ENCODE peak calls at places on chromosomes 5 and 9, in four cellular contexts. X is prostate gland, S is H1, T is SK-N-SH. Q is an unnamed sample.

GRCh38 chr5:143968071-143968878 is 156.3 kb downstream of the HMHB1 start:
- DNase-seq in X (peak), S (no peak), T (peak), Q (no peak)

GRCh38 chr5:78779771-78780616 is 131.4 kb upstream of the LHFPL2 start:
- DNase-seq in X (no peak), S (no peak), T (no peak), Q (no peak)

GRCh38 chr9:137478613-137479314 is 19.6 kb upstream of the NSMF start:
- DNase-seq in X (no peak), S (no peak), T (peak), Q (no peak)

GRCh38 chr9:128163027-128163515 is 3.0 kb downstream of the BBLN start:
- DNase-seq in X (no peak), S (no peak), T (no peak), Q (no peak)

GRCh38 chr9:9912459-9912858 is 700.3 kb downstream of the PTPRD start:
- DNase-seq in X (no peak), S (no peak), T (peak), Q (no peak)

GRCh38 chr5:143679777-143680176 is 132.2 kb upstream of the HMHB1 start:
- DNase-seq in X (no peak), S (no peak), T (no peak), Q (no peak)

GRCh38 chr5:125375143-125375542 is 628.7 kb upstream of the ZNF608 start:
- DNase-seq in X (no peak), S (no peak), T (no peak), Q (no peak)

GRCh38 chr9:38205279-38205678 is 136.3 kb upstream of the SHB start:
- DNase-seq in X (no peak), S (peak), T (no peak), Q (no peak)

GRCh38 chr5:116947691-116948528 is 373.3 kb upstream of the SEMA6A start:
- DNase-seq in X (peak), S (peak), T (peak), Q (no peak)

GRCh38 chr5:115072266-115073056 is 97.2 kb downstream of the TRIM36 start:
- DNase-seq in X (no peak), S (no peak), T (no peak), Q (no peak)

GRCh38 chr5:9288234-9288633 is 257.6 kb downstream of the SEMA5A start:
- DNase-seq in X (no peak), S (peak), T (no peak), Q (no peak)

GRCh38 chr9:88342246-88342645 is 46.0 kb upstream of the SPIN1 start:
- DNase-seq in X (no peak), S (no peak), T (no peak), Q (no peak)
- TF ChIP-seq POLR2AphosphoS5 in X (no peak), S (no peak), T (no peak), Q (no peak)

GRCh38 chr5:49953-50544 is 41.9 kb upstream of the PLEKHG4B start:
- DNase-seq in X (no peak), S (no peak), T (no peak), Q (no peak)

GRCh38 chr5:50724-51499 is 41.1 kb upstream of the PLEKHG4B start:
- DNase-seq in X (no peak), S (peak), T (no peak), Q (no peak)

GRCh38 chr5:53381-54174 is 38.4 kb upstream of the PLEKHG4B start:
- DNase-seq in X (peak), S (peak), T (peak), Q (no peak)

GRCh38 chr5:54175-54730 is 37.7 kb upstream of the PLEKHG4B start:
- DNase-seq in X (no peak), S (no peak), T (no peak), Q (no peak)

DNA sequence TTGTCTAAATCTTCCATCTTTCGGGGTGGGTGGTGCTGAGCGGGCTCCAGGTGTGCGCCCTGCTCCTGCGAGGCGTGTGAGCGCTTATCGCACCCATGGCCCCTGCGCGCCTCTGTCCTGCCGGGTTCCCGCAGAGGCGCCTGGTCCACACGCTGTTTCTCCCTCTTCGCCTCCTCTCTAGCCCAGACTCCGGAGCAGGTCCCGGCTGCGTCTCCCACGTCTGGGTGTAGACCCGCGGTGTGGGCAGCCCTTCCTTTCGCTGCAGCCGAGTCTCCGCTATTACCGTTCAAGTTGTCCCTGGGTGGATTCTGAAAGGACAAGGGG is 40.5 kb upstream of the PLEKHG4B start:
- DNase-seq in X (no peak), S (no peak), T (no peak), Q (no peak)
- H3K4me3 ChIP-seq in X (no peak), S (peak), T (no peak), Q (no peak)

GRCh38 chr9:121173501-121173900 is 28.2 kb downstream of the RAB14 start:
- DNase-seq in X (no peak), S (no peak), T (no peak), Q (no peak)

GRCh38 chr9:121172726-121173487 is 28.8 kb downstream of the RAB14 start:
- DNase-seq in X (no peak), S (no peak), T (no peak), Q (no peak)

GRCh38 chr9:121168052-121168451 is 33.6 kb downstream of the RAB14 start:
- DNase-seq in X (no peak), S (no peak), T (no peak), Q (no peak)

GRCh38 chr9:121171236-121171635 is 30.4 kb downstream of the RAB14 start:
- DNase-seq in X (no peak), S (no peak), T (no peak), Q (no peak)

GRCh38 chr9:121169094-121169601 is 32.5 kb downstream of the RAB14 start:
- DNase-seq in X (no peak), S (no peak), T (peak), Q (no peak)
- TF ChIP-seq CTCF in X (peak), S (no peak), T (peak), Q (peak)

DNA sequence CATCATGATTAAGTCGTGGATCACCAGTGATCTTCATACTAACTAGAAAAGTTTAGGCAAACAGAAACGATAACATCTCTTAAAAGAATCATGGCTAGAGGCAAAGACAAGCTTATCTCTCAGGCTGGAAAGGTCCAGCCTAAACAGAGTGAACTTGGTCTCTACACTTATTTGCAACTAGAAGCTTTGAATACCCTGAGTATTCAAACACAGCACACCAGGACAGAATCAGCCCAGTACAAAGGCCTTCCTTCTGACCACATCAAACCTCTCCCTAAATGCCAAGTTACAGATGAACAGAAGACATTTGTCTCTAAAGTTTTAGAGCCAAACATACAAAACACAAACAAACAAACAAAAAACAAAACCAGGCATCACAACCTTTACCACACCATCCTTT is 57.2 kb downstream of the ELAVL2 start:
- DNase-seq in X (no peak), S (no peak), T (no peak), Q (no peak)
- TF ChIP-seq POLR2AphosphoS5 in X (no peak), S (no peak), T (no peak), Q (no peak)

DNA sequence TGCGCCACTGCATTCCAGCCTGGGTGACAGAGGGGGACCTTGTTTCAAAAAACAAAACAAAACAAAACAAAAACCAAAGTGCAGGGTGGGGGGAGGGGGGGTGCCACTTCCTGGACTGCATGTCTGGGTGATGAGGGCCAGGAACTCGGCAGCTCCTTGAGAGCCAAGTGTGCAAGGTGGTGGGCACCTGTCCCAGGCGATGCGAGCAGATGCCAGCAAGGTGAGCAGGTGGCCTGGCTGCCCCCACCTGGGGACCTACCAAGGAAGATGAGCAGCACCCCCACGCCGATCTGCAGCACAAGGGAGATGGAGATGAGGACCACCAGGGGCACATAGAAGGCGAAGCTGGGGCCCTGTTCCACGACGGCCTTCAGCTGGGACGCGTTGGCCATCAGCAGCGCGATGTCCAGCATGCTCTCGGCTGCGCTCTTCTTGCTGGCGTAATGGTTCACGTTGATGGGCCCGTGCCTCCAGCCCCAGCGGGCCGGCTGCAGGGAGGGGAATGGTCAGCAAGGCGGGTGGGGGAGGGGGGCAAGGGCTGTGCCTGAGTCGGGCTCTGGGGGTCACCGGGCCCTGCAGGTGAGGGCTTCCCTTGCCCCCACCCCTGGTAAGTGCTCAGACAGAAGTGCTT is 7.8 kb downstream of the NINJ1 start:
- DNase-seq in X (no peak), S (no peak), T (peak), Q (no peak)
- H3K4me3 ChIP-seq in X (no peak), S (no peak), T (no peak), Q (peak)

DNA sequence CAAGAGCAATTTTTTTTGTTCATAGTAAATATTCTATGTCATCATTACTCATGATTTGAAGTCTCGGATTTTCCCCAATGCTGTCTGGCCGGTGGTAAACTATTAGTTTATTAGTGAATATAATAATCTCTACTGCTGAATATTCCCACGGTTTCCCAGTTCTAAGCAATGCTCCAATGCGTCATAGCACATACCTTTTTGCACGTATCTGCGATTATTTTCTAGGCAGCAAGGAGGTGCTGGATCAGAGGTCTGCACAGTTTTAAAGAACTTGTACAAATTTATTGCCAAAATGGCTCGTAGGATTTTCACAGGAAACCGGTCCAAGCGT is 43.9 kb upstream of the TCF7 start:
- DNase-seq in X (no peak), S (no peak), T (no peak), Q (no peak)
- TF ChIP-seq CTCF in X (no peak), S (no peak), T (no peak), Q (no peak)

Q was measured in esophagus muscularis mucosa.